ENCODE peak calls at places on chromosomes 12 and 14, in four cellular contexts. H, Y, I and U are unnamed samples. For H3K4me1, the result is how much of the 10 kb centered on the place peaks cover.

GRCh38 chr12:33265037-33265436 is 174.6 kb downstream of the SYT10 start:
- DNase-seq in H (no peak), Y (no peak), I (no peak), U (no peak)

GRCh38 chr14:74927225-74927624 is 4.2 kb upstream of the RPS6KL1 start:
- DNase-seq in H (no peak), Y (no peak), I (no peak), U (no peak)

GRCh38 chr12:67625004-67625403 is 23.5 kb upstream of the DYRK2 start:
- DNase-seq in H (no peak), Y (peak), I (no peak), U (no peak)

GRCh38 chr14:56592746-56593544 is 13.3 kb downstream of the TMEM260 start:
- DNase-seq in H (no peak), Y (no peak), I (no peak), U (no peak)

GRCh38 chr12:47216150-47216677 is 136.5 kb upstream of the AMIGO2 start:
- DNase-seq in H (no peak), Y (no peak), I (no peak), U (peak)

GRCh38 chr12:57094194-57095160 is 5.6 kb downstream of the NAB2 start:
- DNase-seq in H (peak), Y (no peak), I (no peak), U (no peak)

GRCh38 chr14:35342160-35343010 is 50.2 kb downstream of the PSMA6 start:
- DNase-seq in H (no peak), Y (peak), I (peak), U (peak)

GRCh38 chr12:125738211-125738610 is 673.0 kb downstream of the AACS start:
- DNase-seq in H (no peak), Y (no peak), I (no peak), U (no peak)

GRCh38 chr12:105409881-105410471 is 79.5 kb downstream of the C12orf75 start:
- DNase-seq in H (no peak), Y (peak), I (peak), U (peak)

GRCh38 chr14:96424104-96424989 is 32.4 kb downstream of the AK7 start:
- DNase-seq in H (peak), Y (peak), I (peak), U (no peak)

GRCh38 chr12:123085046-123085445 is 65.8 kb downstream of the PITPNM2 start:
- DNase-seq in H (no peak), Y (no peak), I (no peak), U (no peak)

GRCh38 chr14:55448146-55448614 is 7.8 kb upstream of the TBPL2 start:
- DNase-seq in H (no peak), Y (peak), I (peak), U (no peak)

GRCh38 chr12:80186727-80187217 is 87.4 kb downstream of the OTOGL start:
- DNase-seq in H (no peak), Y (peak), I (peak), U (no peak)

GRCh38 chr12:113778432-113779128 is 187.5 kb downstream of the RBM19 start:
- DNase-seq in H (no peak), Y (no peak), I (no peak), U (no peak)

GRCh38 chr12:92381856-92382255 is 236.2 kb upstream of the BTG1 start:
- DNase-seq in H (no peak), Y (no peak), I (no peak), U (no peak)

GRCh38 chr12:104609083-104609844 is 152.5 kb downstream of the CHST11 start:
- DNase-seq in H (no peak), Y (no peak), I (no peak), U (no peak)

GRCh38 chr12:13142747-13143146 is 39.3 kb upstream of the GSG1 start:
- DNase-seq in H (no peak), Y (no peak), I (no peak), U (peak)

GRCh38 chr14:74275265-74275841 is 27.4 kb downstream of the ABCD4 start:
- DNase-seq in H (no peak), Y (peak), I (peak), U (no peak)

GRCh38 chr14:103690332-103690731 is 24.9 kb downstream of the XRCC3 start:
- DNase-seq in H (peak), Y (no peak), I (no peak), U (no peak)

GRCh38 chr14:93789366-93790130 is 1.3 kb upstream of the PRIMA1 start:
- DNase-seq in H (no peak), Y (no peak), I (no peak), U (no peak)

GRCh38 chr14:101322223-101322622 is 239.1 kb upstream of the DIO3 start:
- DNase-seq in H (no peak), Y (no peak), I (no peak), U (no peak)

GRCh38 chr14:65972891-65973290 is 513.3 kb upstream of the CCDC196 start:
- DNase-seq in H (no peak), Y (peak), I (no peak), U (no peak)

GRCh38 chr14:54488318-54488645 is 498 bp downstream of the GMFB start:
- DNase-seq in H (no peak), Y (no peak), I (no peak), U (no peak)

GRCh38 chr12:8969861-8970411 is 19.4 kb upstream of the KLRG1 start:
- DNase-seq in H (no peak), Y (no peak), I (no peak), U (no peak)

GRCh38 chr12:64566122-64566521 is 44.2 kb upstream of the RASSF3 start:
- DNase-seq in H (no peak), Y (peak), I (no peak), U (no peak)

GRCh38 chr12:101172316-101172715 is 37.7 kb downstream of the SLC5A8 start:
- DNase-seq in H (peak), Y (peak), I (no peak), U (no peak)

GRCh38 chr12:101877816-101878811 is 734 bp downstream of the DRAM1 start:
- DNase-seq in H (peak), Y (peak), I (no peak), U (peak)

GRCh38 chr12:13440844-13441243 is 244.3 kb downstream of the EMP1 start:
- DNase-seq in H (no peak), Y (no peak), I (no peak), U (no peak)

GRCh38 chr12:109518820-109519665 is 41.6 kb downstream of the UBE3B start:
- DNase-seq in H (no peak), Y (peak), I (peak), U (peak)

GRCh38 chr12:51345681-51346080 is 798 bp downstream of the CELA1 start:
- DNase-seq in H (no peak), Y (peak), I (no peak), U (no peak)

GRCh38 chr12:81896771-81897170 is 137.6 kb upstream of the PPFIA2 start:
- DNase-seq in H (no peak), Y (peak), I (no peak), U (no peak)

GRCh38 chr14:68969278-68969677 is 9.8 kb downstream of the ACTN1 start:
- DNase-seq in H (no peak), Y (no peak), I (peak), U (no peak)

GRCh38 chr12:93882763-93883162 is 205.6 kb downstream of the CRADD start:
- DNase-seq in H (no peak), Y (no peak), I (no peak), U (no peak)

GRCh38 chr14:69501362-69501964 is 16.9 kb downstream of the PLEKHD1 start:
- DNase-seq in H (no peak), Y (peak), I (peak), U (peak)

GRCh38 chr12:7433276-7433822 is 10.6 kb downstream of the CD163L1 start:
- DNase-seq in H (no peak), Y (peak), I (no peak), U (no peak)

GRCh38 chr12:42946776-42947435 is 357.4 kb upstream of the PRICKLE1 start:
- DNase-seq in H (no peak), Y (peak), I (no peak), U (no peak)

DNA sequence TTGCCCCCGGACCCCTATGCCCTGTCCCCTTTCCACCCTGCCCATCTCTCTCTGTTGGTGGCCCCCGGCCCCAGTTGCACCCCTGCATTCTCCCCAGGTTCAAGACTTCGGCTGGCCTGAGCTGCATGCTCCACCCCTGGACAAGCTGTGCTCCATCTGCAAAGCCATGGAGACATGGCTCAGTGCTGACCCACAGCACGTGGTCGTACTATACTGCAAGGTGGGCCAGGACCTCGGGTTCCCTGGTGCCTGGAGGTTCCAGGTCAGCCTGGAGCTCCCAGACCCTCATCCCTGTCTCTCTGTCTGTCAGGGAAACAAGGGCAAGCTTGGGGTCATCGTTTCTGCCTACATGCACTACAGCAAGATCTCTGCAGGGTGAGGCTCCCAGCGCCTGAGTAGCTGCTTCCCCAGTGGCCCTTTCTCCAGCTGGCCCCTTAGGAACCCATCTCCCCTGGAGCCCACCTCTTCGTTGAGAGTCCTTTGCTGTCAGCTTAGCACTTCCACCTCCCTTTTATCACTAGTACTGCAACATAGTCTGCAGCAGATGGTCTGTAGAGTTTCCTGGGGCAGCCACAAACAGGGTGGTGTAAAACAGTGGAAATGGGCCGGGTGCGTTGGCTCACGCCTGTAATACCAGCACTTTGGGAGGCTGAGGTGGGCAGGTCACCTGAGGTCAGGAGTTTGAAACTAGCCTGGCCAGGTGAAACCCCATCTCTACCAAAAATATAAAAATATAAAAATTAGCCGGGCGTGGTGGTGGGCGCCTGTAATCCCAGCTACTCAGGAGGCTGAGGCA is 5.8 kb downstream of the TNS2 start:
- DNase-seq in H (peak), Y (no peak), I (no peak), U (no peak)
- H3K27ac ChIP-seq in H (no peak), Y (no peak), I (no peak), U (peak)

GRCh38 chr14:76924363-76925151 is 98.3 kb downstream of the LRRC74A start:
- DNase-seq in H (no peak), Y (peak), I (no peak), U (no peak)
- H3K4me1 ChIP-seq in H (under half), Y (under half), I (under half), U (half or more)

DNA sequence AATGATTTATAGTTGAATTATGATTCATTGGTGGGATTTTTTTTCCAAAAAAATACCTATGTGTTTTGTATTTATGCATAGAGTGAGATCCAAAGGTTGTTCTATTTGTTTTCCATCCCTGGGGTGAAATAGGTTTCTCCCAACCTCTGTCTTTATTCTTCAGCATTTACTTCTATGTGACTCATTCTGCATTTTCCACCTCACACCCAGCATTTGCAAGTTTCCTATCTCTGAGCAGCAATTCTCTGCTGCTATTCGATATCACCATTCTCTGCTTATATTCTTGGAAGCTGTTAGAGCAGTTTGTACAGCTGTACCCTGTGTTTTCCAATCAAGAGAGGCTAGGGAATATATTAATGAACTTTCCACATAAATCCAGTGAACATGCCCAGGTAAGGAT is 538.9 kb downstream of the SNAPC1 start:
- DNase-seq in H (no peak), Y (peak), I (no peak), U (no peak)
- TF ChIP-seq CTCF in H (no peak), Y (no peak), I (no peak), U (no peak)

GRCh38 chr12:112111931-112112330 is 3.3 kb upstream of the NAA25 start:
- DNase-seq in H (no peak), Y (no peak), I (no peak), U (no peak)

GRCh38 chr12:112105891-112106290 is 2.7 kb downstream of the NAA25 start:
- DNase-seq in H (no peak), Y (no peak), I (no peak), U (no peak)

GRCh38 chr12:112103758-112104504 is 4.7 kb downstream of the NAA25 start:
- DNase-seq in H (no peak), Y (no peak), I (no peak), U (no peak)

GRCh38 chr12:112107728-112108447 is 695 bp downstream of the NAA25 start:
- DNase-seq in H (no peak), Y (peak), I (peak), U (no peak)

GRCh38 chr12:112107306-112107705 is 1.3 kb downstream of the NAA25 start:
- DNase-seq in H (no peak), Y (no peak), I (no peak), U (no peak)
- H3K27ac ChIP-seq in H (no peak), Y (no peak), I (peak), U (peak)

DNA sequence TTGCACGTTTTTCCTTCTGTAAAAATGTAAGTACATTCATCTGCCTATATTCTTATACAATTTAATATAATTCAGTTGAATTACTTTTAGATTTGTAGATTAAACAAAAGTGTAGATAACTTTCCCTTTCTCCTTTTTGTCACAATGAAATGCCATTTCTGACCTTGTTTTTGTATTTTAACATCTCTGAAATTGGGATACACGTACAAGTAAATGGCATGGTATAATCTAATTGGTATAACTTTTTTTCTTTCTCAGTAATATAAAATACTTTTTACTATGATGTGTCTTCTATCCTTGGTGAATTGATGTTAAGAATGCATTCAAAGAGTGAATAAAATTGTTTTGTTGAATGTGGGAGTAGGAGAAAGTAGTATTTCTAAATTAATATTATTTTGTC is 210.0 kb downstream of the ERC1 start:
- DNase-seq in H (no peak), Y (no peak), I (no peak), U (no peak)
- H3K4me1 ChIP-seq in H (under half), Y (under half), I (under half), U (under half)

GRCh38 chr14:42277840-42278239 is 671.2 kb downstream of the LRFN5 start:
- DNase-seq in H (no peak), Y (no peak), I (no peak), U (no peak)
- TF ChIP-seq CTCF in H (no peak), Y (no peak), I (no peak), U (no peak)

DNA sequence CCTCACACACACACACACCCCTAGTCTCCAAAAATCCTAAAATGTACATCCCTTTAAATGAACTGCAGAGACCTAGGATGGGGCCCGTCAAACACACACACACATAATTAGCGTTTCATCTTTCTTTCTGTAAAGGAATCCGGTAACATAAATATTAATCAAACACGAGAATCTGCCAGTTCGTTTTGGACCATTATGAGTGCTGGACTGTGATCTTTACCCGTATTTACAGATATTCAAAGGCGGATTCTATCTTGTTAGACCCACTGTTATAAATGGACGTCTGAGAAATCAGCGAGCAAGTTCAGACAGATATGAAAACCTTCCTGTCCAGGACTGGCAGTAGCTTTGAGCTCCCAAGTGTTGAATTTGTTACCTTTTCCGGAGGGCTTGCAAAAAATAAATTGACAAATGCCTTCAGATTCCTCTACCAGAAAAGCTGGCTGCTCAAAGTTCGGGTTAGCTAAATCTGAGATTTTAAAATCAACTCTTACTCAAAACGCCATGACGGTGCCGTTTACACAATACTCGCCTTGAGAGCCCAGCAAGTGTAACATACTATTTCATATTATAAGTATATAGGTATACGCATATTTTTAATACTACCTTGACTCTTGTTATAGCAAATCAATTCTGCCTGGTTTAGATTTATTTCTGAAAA is 27.6 kb downstream of the BCL11B start:
- DNase-seq in H (no peak), Y (no peak), I (no peak), U (no peak)
- H3K27ac ChIP-seq in H (no peak), Y (no peak), I (peak), U (no peak)

GRCh38 chr12:69908208-69908607 is 83.2 kb downstream of the MYRFL start:
- DNase-seq in H (no peak), Y (no peak), I (no peak), U (no peak)
- H3K4me1 ChIP-seq in H (under half), Y (under half), I (under half), U (under half)